ENCODE peak calls at places on chromosomes 3 and 15, in four cellular contexts. G is stimulated activated CD4-positive, alpha-beta T cell treated with anti-CD3 and anti-CD28 coated beads, Interleukin-1b, Interleukin-23, amount 100 ng/mL, for 4 hours; B is kidney tubule cell; F is NCI-H187. S is an unnamed sample.

GRCh38 chr3:11757441-11757875 is 89.2 kb downstream of the TAMM41 start:
- DNase-seq in F (no peak), G (no peak), B (no peak), S (no peak)

GRCh38 chr15:25939122-25939521 is 76.0 kb upstream of the ATP10A start:
- DNase-seq in G (no peak), F (no peak), B (no peak), S (no peak)

GRCh38 chr3:13073042-13073906 is at the start of gene IQSEC1:
- DNase-seq in G (peak), B (peak), F (peak), S (no peak)

GRCh38 chr3:98246142-98246541 is 17.9 kb upstream of the OR5H6 start:
- DNase-seq in G (no peak), B (no peak), F (no peak), S (no peak)

GRCh38 chr15:98653686-98654085 is 5.3 kb downstream of the IGF1R start:
- DNase-seq in G (no peak), B (no peak), F (no peak), S (no peak)

GRCh38 chr3:124263168-124263567 is 271.2 kb upstream of the ROPN1 start:
- DNase-seq in F (no peak), G (no peak), B (peak), S (no peak)

GRCh38 chr3:11624161-11624560 is 19.6 kb downstream of the VGLL4 start:
- DNase-seq in B (no peak), F (no peak), G (peak), S (no peak)

GRCh38 chr15:88571153-88572029 is 24.9 kb upstream of the DET1 start:
- DNase-seq in F (no peak), G (no peak), B (no peak), S (no peak)

GRCh38 chr3:108024146-108024836 is 66.5 kb downstream of the CD47 start:
- DNase-seq in B (peak), F (no peak), G (no peak), S (no peak)

GRCh38 chr3:178112134-178112533 is 424.1 kb upstream of the KCNMB2 start:
- DNase-seq in F (no peak), G (no peak), B (peak), S (no peak)